ENCODE peak calls at places on chromosomes 4 and X, in four cellular contexts. X, T, R and G are unnamed samples.

GRCh38 chr4:182208651-182209050 is 34.6 kb upstream of the TENM3 start:
- DNase-seq in X (peak; percentile 62), T (no peak), R (no peak), G (no peak)

GRCh38 chrX:122572461-122572860 is 611.6 kb upstream of the GRIA3 start:
- DNase-seq in X (no peak), T (no peak), R (no peak), G (no peak)

GRCh38 chr4:137655286-137655685 is 123.0 kb upstream of the PCDH18 start:
- DNase-seq in X (no peak), T (no peak), R (no peak), G (no peak)

GRCh38 chrX:122303761-122304160 is 880.3 kb upstream of the GRIA3 start:
- DNase-seq in X (no peak), T (no peak), R (no peak), G (no peak)

GRCh38 chr4:32985256-32985655 is 2265.1 kb downstream of the PCDH7 start:
- DNase-seq in X (no peak), T (no peak), R (no peak), G (no peak)

GRCh38 chrX:143788265-143788664 is 67.7 kb upstream of the SPANXN2 start:
- DNase-seq in X (no peak), T (no peak), R (no peak), G (no peak)

GRCh38 chr4:143382539-143382938 is 45.9 kb downstream of the GAB1 start:
- DNase-seq in X (no peak), T (no peak), R (no peak), G (no peak)

GRCh38 chr4:115580901-115581300 is 467.5 kb upstream of the NDST4 start:
- DNase-seq in X (no peak), T (no peak), R (no peak), G (no peak)

GRCh38 chr4:44914223-44914622 is 187.9 kb upstream of the GNPDA2 start:
- DNase-seq in X (no peak), T (no peak), R (no peak), G (no peak)

GRCh38 chr4:147772459-147772969 is 40.6 kb downstream of the ARHGAP10 start:
- DNase-seq in X (no peak), T (no peak), R (no peak), G (no peak)

GRCh38 chr4:71680706-71681105 is 103.2 kb downstream of the GC start:
- DNase-seq in X (no peak), T (no peak), R (no peak), G (no peak)

GRCh38 chr4:27318740-27319139 is 458.1 kb downstream of the STIM2 start:
- DNase-seq in X (no peak), T (peak; percentile 41), R (peak; percentile 92), G (no peak)

GRCh38 chrX:148498067-148498466 is 2.4 kb upstream of the AFF2 start:
- DNase-seq in X (no peak), T (no peak), R (no peak), G (no peak)

GRCh38 chr4:54439831-54440243 is 210.7 kb downstream of the PDGFRA start:
- DNase-seq in X (no peak), T (no peak), R (no peak), G (peak; percentile 68)

GRCh38 chr4:155007660-155008176 is 200.7 kb upstream of the NPY2R start:
- DNase-seq in X (no peak), T (no peak), R (no peak), G (no peak)

GRCh38 chrX:138756234-138756633 is 44.7 kb upstream of the FGF13 start:
- DNase-seq in X (no peak), T (no peak), R (peak; percentile 85), G (no peak)

GRCh38 chr4:88725986-88726385 is 28.4 kb upstream of the NAP1L5 start:
- DNase-seq in X (no peak), T (no peak), R (no peak), G (no peak)

GRCh38 chr4:57132746-57133142 is 22.6 kb upstream of the IGFBP7 start:
- DNase-seq in X (no peak), T (no peak), R (no peak), G (no peak)

GRCh38 chrX:63664083-63664482 is 120.9 kb downstream of the ARHGEF9 start:
- DNase-seq in X (no peak), T (no peak), R (no peak), G (no peak)

GRCh38 chrX:1727531-1728027 is 112.7 kb downstream of the ASMT start:
- DNase-seq in X (no peak), T (no peak), R (peak; percentile 82), G (peak; percentile 42)

GRCh38 chr4:144910753-144911152 is 187.2 kb downstream of the ANAPC10 start:
- DNase-seq in X (no peak), T (no peak), R (no peak), G (no peak)

GRCh38 chr4:107153956-107154355 is 117.8 kb upstream of the DKK2 start:
- DNase-seq in X (no peak), T (no peak), R (no peak), G (no peak)

GRCh38 chr4:145887241-145887964 is 51.2 kb downstream of the ZNF827 start:
- DNase-seq in X (no peak), T (no peak), R (peak; percentile 64), G (peak; percentile 76)

GRCh38 chr4:77089880-77090279 is 14.1 kb upstream of the CCNI start:
- DNase-seq in X (no peak), T (no peak), R (no peak), G (no peak)

GRCh38 chrX:19343462-19344206 is at the start of gene PDHA1:
- DNase-seq in X (peak; percentile 96), T (peak; percentile 94), R (peak; percentile 95), G (peak; percentile 93)

GRCh38 chr4:183286590-183287308 is 33.3 kb downstream of the CLDN22 start:
- DNase-seq in X (no peak), T (no peak), R (no peak), G (no peak)
- H3K27ac ChIP-seq in X (no peak overlapping the region), T (no peak overlapping the region), R (no peak overlapping the region), G (no peak overlapping the region)

GRCh38 chr4:14176613-14177012 is 549.1 kb upstream of the BOD1L1 start:
- DNase-seq in X (no peak), T (no peak), R (no peak), G (no peak)
- H3K27ac ChIP-seq in X (no peak overlapping the region), T (no peak overlapping the region), R (no peak overlapping the region), G (no peak overlapping the region)

GRCh38 chr4:109560687-109561452 is 824 bp downstream of the MCUB start:
- DNase-seq in X (no peak), T (peak; percentile 47), R (peak; percentile 78), G (peak; percentile 74)

GRCh38 chr4:109562457-109563237 is 2.6 kb downstream of the MCUB start:
- DNase-seq in X (no peak), T (no peak), R (no peak), G (no peak)

GRCh38 chr4:109559625-109559982 is 442 bp upstream of the MCUB start:
- DNase-seq in X (no peak), T (peak; percentile 52), R (peak; percentile 86), G (no peak)

GRCh38 chr4:109557433-109557832 is 2.6 kb upstream of the MCUB start:
- DNase-seq in X (no peak), T (no peak), R (no peak), G (no peak)

GRCh38 chr4:109559983-109560686 is at the start of gene MCUB:
- DNase-seq in X (peak; percentile 96), T (peak; percentile 81), R (peak; percentile 94), G (peak; percentile 90)
- H3K27ac ChIP-seq in X (peak within 1 kb of the TSS; percentile 81), T (no peak within 1 kb of the TSS), R (no peak within 1 kb of the TSS), G (peak within 1 kb of the TSS; percentile 87)

GRCh38 chr4:10173754-10174749 is 57.5 kb upstream of the WDR1 start:
- DNase-seq in X (no peak), T (no peak), R (no peak), G (peak; percentile 68)

GRCh38 chr4:10173039-10173753 is 56.6 kb upstream of the WDR1 start:
- DNase-seq in X (peak; percentile 94), T (no peak), R (peak; percentile 60), G (no peak)

GRCh38 chr4:10169839-10170387 is 53.3 kb upstream of the WDR1 start:
- DNase-seq in X (no peak), T (no peak), R (no peak), G (no peak)

GRCh38 chr4:10171055-10171454 is 54.5 kb upstream of the WDR1 start:
- DNase-seq in X (no peak), T (no peak), R (no peak), G (no peak)

DNA sequence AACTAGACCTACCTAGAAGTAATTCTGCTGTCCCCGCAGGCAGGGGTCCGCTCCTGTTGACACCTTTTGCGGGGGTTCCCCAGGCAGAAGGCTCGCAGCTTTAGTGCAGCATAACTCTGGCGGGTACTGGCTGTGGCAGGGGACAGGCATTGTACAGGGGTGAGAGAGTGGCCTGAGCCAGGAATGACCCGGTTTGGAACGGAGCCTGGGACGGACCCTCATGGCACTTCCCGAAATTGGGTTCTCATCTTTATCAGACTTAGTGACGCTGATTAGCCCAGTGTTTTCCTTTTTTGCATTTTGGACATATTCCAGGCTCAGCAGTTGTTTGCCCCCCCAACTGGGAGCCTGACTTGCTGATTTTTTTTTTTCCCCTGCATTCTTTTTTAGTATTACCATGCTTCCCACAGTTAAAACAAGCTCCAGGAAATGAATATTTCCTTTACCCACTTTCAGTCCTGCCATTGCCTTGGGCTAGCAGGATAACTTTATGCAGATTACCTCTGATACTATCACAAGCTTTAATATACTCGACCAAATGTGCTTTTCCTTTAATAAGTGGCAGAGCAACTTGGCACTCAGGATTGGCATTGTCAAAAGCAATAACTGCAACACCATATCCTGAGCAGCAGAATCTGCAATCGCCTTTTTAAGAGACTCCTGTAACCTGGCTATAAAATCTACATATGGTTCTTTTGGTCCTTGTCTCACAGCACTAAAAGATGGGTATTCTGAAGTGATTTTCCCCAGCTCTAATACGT is 55.9 kb upstream of the WDR1 start:
- DNase-seq in X (no peak), T (no peak), R (no peak), G (no peak)
- H3K27ac ChIP-seq in X (peak overlapping the region; percentile 83), T (no peak overlapping the region), R (no peak overlapping the region), G (peak overlapping the region; percentile 70)

DNA sequence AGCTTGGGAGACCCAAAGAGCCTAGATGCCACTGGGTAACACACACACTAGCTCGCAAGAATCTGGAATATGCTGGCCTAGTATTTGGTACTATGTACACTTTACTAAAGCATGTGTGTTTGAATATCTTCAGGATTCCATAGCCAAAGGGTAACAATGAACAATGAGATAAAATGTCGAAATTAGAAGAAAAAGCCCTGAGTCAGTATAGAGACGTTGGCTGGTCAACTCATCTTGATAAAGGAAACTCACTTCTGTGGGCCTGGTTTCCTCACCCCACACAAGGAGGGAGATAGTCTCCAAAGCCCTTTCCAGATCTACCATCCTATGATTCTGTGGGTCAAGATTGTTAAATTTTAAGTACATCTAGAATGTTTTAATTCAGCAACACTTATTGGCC is 6.9 kb downstream of the ZDHHC9 start:
- DNase-seq in X (no peak), T (no peak), R (no peak), G (no peak)
- H3K27ac ChIP-seq in X (no peak overlapping the region), T (no peak overlapping the region), R (no peak overlapping the region), G (no peak overlapping the region)

GRCh38 chr4:183721207-183722081 is 62.4 kb downstream of the TRAPPC11 start:
- DNase-seq in X (peak; percentile 83), T (no peak), R (peak; percentile 87), G (no peak)
- H3K27ac ChIP-seq in X (no peak overlapping the region), T (no peak overlapping the region), R (no peak overlapping the region), G (peak overlapping the region; percentile 49)

GRCh38 chr4:64341711-64342110 is 67.5 kb downstream of the TECRL start:
- DNase-seq in X (no peak), T (peak; percentile 52), R (no peak), G (peak; percentile 62)
- H3K27ac ChIP-seq in X (no peak overlapping the region), T (no peak overlapping the region), R (no peak overlapping the region), G (peak overlapping the region; percentile 81)